ENCODE peak calls at places on chromosomes 6 and 20, in four cellular contexts. One of them, this sample, is unnamed.
A peak's percentile ranks its signal among the peaks of the same experiment; 100 is the strongest.

GRCh38 chr20:5888051-5888450 is 62.3 kb downstream of the TRMT6 start:
- DNase-seq in heart left ventricle: no peak
- DNase-seq in lower lobe of right lung: no peak
- DNase-seq in GM23248: no peak
- DNase-seq in this sample: no peak

GRCh38 chr20:20267685-20268429 is 100.0 kb upstream of the INSM1 start:
- DNase-seq in heart left ventricle: peak; percentile 48
- DNase-seq in lower lobe of right lung: no peak
- DNase-seq in GM23248: no peak
- DNase-seq in this sample: no peak

GRCh38 chr20:62608218-62608565 is 34.1 kb upstream of the SLCO4A1 start:
- DNase-seq in heart left ventricle: no peak
- DNase-seq in lower lobe of right lung: no peak
- DNase-seq in GM23248: no peak
- DNase-seq in this sample: no peak

GRCh38 chr6:89951574-89952360 is 57.5 kb downstream of the GJA10 start:
- DNase-seq in heart left ventricle: no peak
- DNase-seq in lower lobe of right lung: no peak
- DNase-seq in GM23248: no peak
- DNase-seq in this sample: no peak

GRCh38 chr6:26538936-26539615 is 910 bp downstream of the HMGN4 start:
- DNase-seq in heart left ventricle: no peak
- DNase-seq in lower lobe of right lung: no peak
- DNase-seq in GM23248: peak; percentile 48
- DNase-seq in this sample: no peak

GRCh38 chr6:119137194-119138072 is 59.0 kb upstream of the FAM184A start:
- DNase-seq in heart left ventricle: no peak
- DNase-seq in lower lobe of right lung: no peak
- DNase-seq in GM23248: peak; percentile 76
- DNase-seq in this sample: peak; percentile 58

GRCh38 chr20:35506872-35507638 is 22.4 kb downstream of the C20orf173 start:
- DNase-seq in heart left ventricle: no peak
- DNase-seq in lower lobe of right lung: no peak
- DNase-seq in GM23248: peak; percentile 39
- DNase-seq in this sample: no peak

GRCh38 chr20:24379116-24379927 is 90.1 kb upstream of the SYNDIG1 start:
- DNase-seq in heart left ventricle: peak; percentile 47
- DNase-seq in lower lobe of right lung: no peak
- DNase-seq in GM23248: peak; percentile 59
- DNase-seq in this sample: peak; percentile 78

GRCh38 chr6:53771780-53772624 is 22.8 kb upstream of the LRRC1 start:
- DNase-seq in heart left ventricle: no peak
- DNase-seq in lower lobe of right lung: no peak
- DNase-seq in GM23248: peak; percentile 70
- DNase-seq in this sample: no peak

GRCh38 chr6:12367412-12367811 is 77.3 kb downstream of the EDN1 start:
- DNase-seq in heart left ventricle: no peak
- DNase-seq in lower lobe of right lung: no peak
- DNase-seq in GM23248: no peak
- DNase-seq in this sample: no peak

GRCh38 chr6:99613705-99614429 is 7.2 kb downstream of the PRDM13 start:
- DNase-seq in heart left ventricle: no peak
- DNase-seq in lower lobe of right lung: peak; percentile 46
- DNase-seq in GM23248: peak; percentile 37
- DNase-seq in this sample: no peak

GRCh38 chr6:46242921-46243320 is 72.1 kb upstream of the ENPP5 start:
- DNase-seq in heart left ventricle: no peak
- DNase-seq in lower lobe of right lung: no peak
- DNase-seq in GM23248: no peak
- DNase-seq in this sample: no peak

GRCh38 chr6:77620290-77620882 is 32.5 kb upstream of the MEI4 start:
- DNase-seq in heart left ventricle: no peak
- DNase-seq in lower lobe of right lung: no peak
- DNase-seq in GM23248: peak; percentile 6
- DNase-seq in this sample: no peak

GRCh38 chr6:17740559-17741220 is 34.0 kb upstream of the NUP153 start:
- DNase-seq in heart left ventricle: no peak
- DNase-seq in lower lobe of right lung: no peak
- DNase-seq in GM23248: peak; percentile 16
- DNase-seq in this sample: no peak

GRCh38 chr6:10837692-10837996 is 695 bp downstream of the MAK start:
- DNase-seq in heart left ventricle: no peak
- DNase-seq in lower lobe of right lung: no peak
- DNase-seq in GM23248: peak; percentile 46
- DNase-seq in this sample: no peak

GRCh38 chr6:109790131-109790530 is 99.0 kb downstream of the FIG4 start:
- DNase-seq in heart left ventricle: no peak
- DNase-seq in lower lobe of right lung: no peak
- DNase-seq in GM23248: peak; percentile 67
- DNase-seq in this sample: no peak

GRCh38 chr6:39196648-39197047 is 32.6 kb downstream of the KCNK5 start:
- DNase-seq in heart left ventricle: no peak
- DNase-seq in lower lobe of right lung: no peak
- DNase-seq in GM23248: no peak
- DNase-seq in this sample: peak; percentile 24

GRCh38 chr6:1711136-1711535 is 101.4 kb downstream of the FOXC1 start:
- DNase-seq in heart left ventricle: no peak
- DNase-seq in lower lobe of right lung: no peak
- DNase-seq in GM23248: no peak
- DNase-seq in this sample: no peak

GRCh38 chr6:122692807-122693580 is 82.8 kb downstream of the PKIB start:
- DNase-seq in heart left ventricle: no peak
- DNase-seq in lower lobe of right lung: no peak
- DNase-seq in GM23248: no peak
- DNase-seq in this sample: no peak

GRCh38 chr6:4647414-4648365 is 128.5 kb upstream of the CDYL start:
- DNase-seq in heart left ventricle: peak; percentile 86
- DNase-seq in lower lobe of right lung: peak; percentile 77
- DNase-seq in GM23248: peak; percentile 80
- DNase-seq in this sample: peak; percentile 91

GRCh38 chr6:14275493-14275851 is 157.9 kb downstream of the CD83 start:
- DNase-seq in heart left ventricle: peak; percentile 72
- DNase-seq in lower lobe of right lung: no peak
- DNase-seq in GM23248: peak; percentile 33
- DNase-seq in this sample: no peak

GRCh38 chr6:36873115-36873514 is 1.5 kb downstream of the PPIL1 start:
- DNase-seq in heart left ventricle: no peak
- DNase-seq in lower lobe of right lung: no peak
- DNase-seq in GM23248: no peak
- DNase-seq in this sample: no peak

GRCh38 chr6:139699335-139699734 is 324.9 kb upstream of the CITED2 start:
- DNase-seq in heart left ventricle: no peak
- DNase-seq in lower lobe of right lung: no peak
- DNase-seq in GM23248: peak; percentile 85
- DNase-seq in this sample: no peak

GRCh38 chr20:46681032-46681854 is 8.0 kb downstream of the TP53RK start:
- DNase-seq in heart left ventricle: peak; percentile 40
- DNase-seq in lower lobe of right lung: no peak
- DNase-seq in GM23248: peak; percentile 52
- DNase-seq in this sample: no peak

GRCh38 chr6:12569646-12570045 is 146.9 kb upstream of the PHACTR1 start:
- DNase-seq in heart left ventricle: no peak
- DNase-seq in lower lobe of right lung: no peak
- DNase-seq in GM23248: no peak
- DNase-seq in this sample: no peak

GRCh38 chr6:148074735-148075134 is 267.9 kb upstream of the SASH1 start:
- DNase-seq in heart left ventricle: no peak
- DNase-seq in lower lobe of right lung: no peak
- DNase-seq in GM23248: no peak
- DNase-seq in this sample: no peak

GRCh38 chr6:3887150-3887700 is 38.1 kb downstream of the FAM50B start:
- DNase-seq in heart left ventricle: no peak
- DNase-seq in lower lobe of right lung: no peak
- DNase-seq in GM23248: peak; percentile 72
- DNase-seq in this sample: no peak

GRCh38 chr20:13271098-13271497 is 50.0 kb downstream of the ISM1 start:
- DNase-seq in heart left ventricle: no peak
- DNase-seq in lower lobe of right lung: no peak
- DNase-seq in GM23248: no peak
- DNase-seq in this sample: no peak

GRCh38 chr6:31738048-31738979 is 1.5 kb upstream of the MSH5 start:
- DNase-seq in heart left ventricle: peak; percentile 56
- DNase-seq in lower lobe of right lung: peak; percentile 75
- DNase-seq in GM23248: peak; percentile 87
- DNase-seq in this sample: no peak

GRCh38 chr6:139115980-139116758 is 18.7 kb upstream of the HECA start:
- DNase-seq in heart left ventricle: no peak
- DNase-seq in lower lobe of right lung: no peak
- DNase-seq in GM23248: no peak
- DNase-seq in this sample: no peak

GRCh38 chr6:38107073-38107472 is 287.5 kb downstream of the ZFAND3 start:
- DNase-seq in heart left ventricle: no peak
- DNase-seq in lower lobe of right lung: no peak
- DNase-seq in GM23248: no peak
- DNase-seq in this sample: no peak
- H3K36me3 ChIP-seq in heart left ventricle: no peaks in the 10 kb centered on the region
- H3K36me3 ChIP-seq in lower lobe of right lung: peaks cover 3% of the 10 kb centered on the region
- H3K36me3 ChIP-seq in GM23248: no peaks in the 10 kb centered on the region
- H3K36me3 ChIP-seq in this sample: peaks cover 2% of the 10 kb centered on the region

GRCh38 chr6:144952456-144953240 is 667.5 kb downstream of the UTRN start:
- DNase-seq in heart left ventricle: no peak
- DNase-seq in lower lobe of right lung: no peak
- DNase-seq in GM23248: no peak
- DNase-seq in this sample: no peak

GRCh38 chr6:144954241-144954556 is 669.1 kb downstream of the UTRN start:
- DNase-seq in heart left ventricle: no peak
- DNase-seq in lower lobe of right lung: no peak
- DNase-seq in GM23248: no peak
- DNase-seq in this sample: no peak

GRCh38 chr6:144955392-144955791 is 670.3 kb downstream of the UTRN start:
- DNase-seq in heart left ventricle: no peak
- DNase-seq in lower lobe of right lung: no peak
- DNase-seq in GM23248: no peak
- DNase-seq in this sample: no peak

GRCh38 chr6:144953552-144954240 is 668.6 kb downstream of the UTRN start:
- DNase-seq in heart left ventricle: no peak
- DNase-seq in lower lobe of right lung: no peak
- DNase-seq in GM23248: peak; percentile 82
- DNase-seq in this sample: no peak

DNA sequence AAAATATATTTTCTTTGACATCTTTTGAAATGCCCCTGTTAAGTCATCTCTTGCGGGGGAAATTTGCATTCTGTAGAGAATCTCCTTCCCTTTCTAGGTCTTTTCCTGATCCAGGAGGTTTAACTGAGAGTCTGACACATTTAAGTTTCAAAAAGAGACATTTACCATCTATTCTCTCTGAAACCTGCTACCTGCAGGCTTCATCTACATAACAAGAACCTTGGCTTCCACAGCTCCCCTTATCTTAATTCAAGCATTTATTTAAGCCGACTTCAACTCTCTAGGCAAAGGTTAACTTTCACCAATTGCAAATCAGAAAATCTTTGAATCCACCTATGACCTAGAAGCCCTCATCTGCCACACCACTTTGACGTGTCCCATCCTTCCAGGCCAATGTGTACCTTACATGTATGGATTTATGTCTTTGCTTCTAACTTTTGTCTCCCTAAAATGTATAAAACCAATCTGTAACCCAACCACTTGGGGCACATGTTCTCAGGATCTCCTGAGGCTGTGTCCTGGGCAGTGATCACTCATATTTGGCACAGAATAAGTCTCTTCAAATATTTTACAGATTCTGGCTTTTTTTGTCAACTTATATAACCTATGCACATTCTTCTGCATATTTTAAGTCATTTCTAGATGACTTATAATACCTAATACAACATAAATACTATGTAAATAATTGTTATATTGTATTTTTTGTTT is 666.7 kb downstream of the UTRN start:
- DNase-seq in heart left ventricle: no peak
- DNase-seq in lower lobe of right lung: no peak
- DNase-seq in GM23248: no peak
- DNase-seq in this sample: no peak
- H3K27ac ChIP-seq in heart left ventricle: no peak overlapping the region
- H3K27ac ChIP-seq in lower lobe of right lung: no peak overlapping the region
- H3K27ac ChIP-seq in GM23248: no peak overlapping the region
- H3K27ac ChIP-seq in this sample: no peak overlapping the region

GRCh38 chr6:33276864-33277662 is at the start of gene B3GALT4:
- DNase-seq in heart left ventricle: peak; percentile 86
- DNase-seq in lower lobe of right lung: peak; percentile 85
- DNase-seq in GM23248: peak; percentile 87
- DNase-seq in this sample: peak; percentile 92
- H3K36me3 ChIP-seq in heart left ventricle: peaks cover 65% of the 10 kb centered on the region
- H3K36me3 ChIP-seq in lower lobe of right lung: peaks cover 77% of the 10 kb centered on the region
- H3K36me3 ChIP-seq in GM23248: peaks cover 40% of the 10 kb centered on the region
- H3K36me3 ChIP-seq in this sample: no peaks in the 10 kb centered on the region

DNA sequence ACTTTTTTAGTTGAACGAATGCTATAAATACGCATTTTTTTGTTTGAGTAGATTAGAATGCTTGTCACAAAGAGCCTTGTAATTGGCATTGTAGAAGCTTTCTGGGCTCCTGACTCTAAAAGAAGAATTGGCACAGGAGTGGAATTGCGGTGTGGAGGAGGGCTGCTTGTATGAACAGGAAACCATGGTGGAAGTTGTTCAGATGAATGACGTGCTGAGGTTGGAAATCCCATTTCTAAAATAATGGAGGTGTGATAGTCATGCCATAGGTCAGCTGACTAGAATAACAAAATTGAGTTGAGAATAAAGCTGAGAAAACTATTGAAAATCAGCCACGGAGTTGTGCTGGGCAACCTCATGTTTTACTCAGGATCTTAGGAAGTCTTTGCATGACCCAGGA is 174.9 kb downstream of the QKI start:
- DNase-seq in heart left ventricle: no peak
- DNase-seq in lower lobe of right lung: no peak
- DNase-seq in GM23248: no peak
- DNase-seq in this sample: no peak
- H3K27ac ChIP-seq in heart left ventricle: no peak overlapping the region
- H3K27ac ChIP-seq in lower lobe of right lung: no peak overlapping the region
- H3K27ac ChIP-seq in GM23248: no peak overlapping the region
- H3K27ac ChIP-seq in this sample: no peak overlapping the region

GRCh38 chr6:97160280-97160679 is 122.7 kb downstream of the MMS22L start:
- DNase-seq in heart left ventricle: no peak
- DNase-seq in lower lobe of right lung: no peak
- DNase-seq in GM23248: peak; percentile 19
- DNase-seq in this sample: no peak
- H3K36me3 ChIP-seq in heart left ventricle: peaks cover 15% of the 10 kb centered on the region
- H3K36me3 ChIP-seq in lower lobe of right lung: peaks cover 5% of the 10 kb centered on the region
- H3K36me3 ChIP-seq in GM23248: peaks cover 10% of the 10 kb centered on the region
- H3K36me3 ChIP-seq in this sample: no peaks in the 10 kb centered on the region